ENCODE peak calls at places on chromosome 7, in eight cellular contexts. X is pancreas, O is psoas muscle, H is A673, W is AG09309, K is thyroid gland, D is fibroblast of mammary gland, A is fibroblast of pulmonary artery. N is an unnamed sample.

GRCh38 chr7:54788664-54789063 is 29.7 kb upstream of the SEC61G start:
- DNase-seq in X (no peak), D (peak; percentile 93), O (peak; percentile 25), K (peak; percentile 25), A (peak; percentile 88), H (peak; percentile 78), W (peak; percentile 68), N (peak; percentile 90)

GRCh38 chr7:2646680-2647571 is 15.1 kb downstream of the TTYH3 start:
- DNase-seq in H (no peak), A (no peak), K (no peak), D (no peak), O (no peak), W (no peak), X (no peak), N (no peak)

GRCh38 chr7:120344276-120344675 is 71.3 kb downstream of the KCND2 start:
- DNase-seq in O (no peak), K (no peak), X (no peak), D (peak; percentile 24), A (peak; percentile 51), H (no peak), W (no peak), N (peak; percentile 56)

GRCh38 chr7:47941136-47941844 is 7.0 kb downstream of the PKD1L1 start:
- DNase-seq in H (peak; percentile 35), K (no peak), X (no peak), W (peak; percentile 40), A (peak; percentile 82), D (peak; percentile 87), O (peak; percentile 52), N (peak; percentile 86)

GRCh38 chr7:27180431-27181175 is 4.4 kb downstream of the HOXA11 start:
- DNase-seq in O (no peak), H (no peak), D (no peak), K (no peak), W (no peak), X (peak; percentile 52), A (no peak), N (no peak)

GRCh38 chr7:96823274-96823673 is 113.6 kb upstream of the SEM1 start:
- DNase-seq in O (no peak), W (no peak), X (no peak), H (peak; percentile 77), A (peak; percentile 5), D (peak; percentile 79), K (no peak), N (peak; percentile 31)

GRCh38 chr7:91288208-91288824 is 24.1 kb downstream of the FZD1 start:
- DNase-seq in A (peak; percentile 43), O (peak; percentile 16), K (peak; percentile 29), W (no peak), D (peak; percentile 37), X (peak; percentile 65), H (peak; percentile 71), N (no peak)

GRCh38 chr7:111639894-111640293 is 77.6 kb upstream of the IMMP2L start:
- DNase-seq in D (peak; percentile 87), A (peak; percentile 73), O (no peak), W (no peak), H (peak; percentile 50), K (no peak), X (no peak), N (peak; percentile 94)

GRCh38 chr7:11404355-11404754 is 427.6 kb downstream of the THSD7A start:
- DNase-seq in X (no peak), K (no peak), W (no peak), A (no peak), H (no peak), O (no peak), D (no peak), N (no peak)

GRCh38 chr7:108157606-108158330 is 27.6 kb upstream of the LAMB4 start:
- DNase-seq in D (no peak), W (no peak), A (no peak), O (no peak), K (no peak), X (no peak), H (no peak), N (no peak)

GRCh38 chr7:103521917-103522316 is 75.9 kb upstream of the SLC26A5 start:
- DNase-seq in X (no peak), W (no peak), K (no peak), O (no peak), H (no peak), A (no peak), D (no peak), N (no peak)

GRCh38 chr7:84939888-84940287 is 247.0 kb downstream of the SEMA3D start:
- DNase-seq in H (no peak), D (no peak), W (no peak), A (no peak), O (peak; percentile 5), X (peak; percentile 52), K (no peak), N (no peak)

GRCh38 chr7:130891254-130892094 is 157.5 kb upstream of the KLF14 start:
- DNase-seq in A (peak; percentile 94), H (peak; percentile 84), D (peak; percentile 98), W (peak; percentile 85), O (peak; percentile 63), K (peak; percentile 91), X (no peak), N (peak; percentile 98)

GRCh38 chr7:38040831-38041230 is 120.4 kb downstream of the EPDR1 start:
- DNase-seq in D (peak; percentile 54), X (no peak), O (no peak), A (no peak), K (no peak), W (no peak), H (no peak), N (no peak)

GRCh38 chr7:30911561-30911969 is at the start of gene AQP1:
- DNase-seq in A (peak; percentile 58), X (peak; percentile 78), H (peak; percentile 14), K (peak; percentile 19), O (peak; percentile 65), W (no peak), D (no peak), N (peak; percentile 38)

GRCh38 chr7:116499168-116500070 is at the start of gene CAV2:
- DNase-seq in H (peak; percentile 93), O (peak; percentile 71), K (peak; percentile 82), W (no peak), X (peak; percentile 88), A (peak; percentile 53), D (peak; percentile 31), N (peak; percentile 39)

GRCh38 chr7:76003351-76003750 is 9.0 kb upstream of the TMEM120A start:
- DNase-seq in O (no peak), W (no peak), D (no peak), A (no peak), H (no peak), K (no peak), X (no peak), N (no peak)

GRCh38 chr7:155352076-155352752 is 54.5 kb downstream of the INSIG1 start:
- DNase-seq in D (no peak), A (no peak), W (no peak), H (no peak), X (peak; percentile 39), K (no peak), O (no peak), N (no peak)

GRCh38 chr7:35749548-35749947 is 51.3 kb upstream of the SEPTIN7 start:
- DNase-seq in O (no peak), D (peak; percentile 3), K (no peak), W (no peak), H (no peak), X (no peak), A (peak; percentile 77), N (peak; percentile 86)

GRCh38 chr7:75650671-75651070 is 88.1 kb downstream of the HIP1 start:
- DNase-seq in K (peak; percentile 41), X (peak; percentile 63), A (no peak), O (peak; percentile 34), W (no peak), D (no peak), H (no peak), N (no peak)

GRCh38 chr7:142790565-142790964 is 19.8 kb downstream of the PRSS2 start:
- DNase-seq in A (no peak), D (no peak), K (no peak), X (no peak), W (no peak), H (no peak), O (no peak), N (no peak)

GRCh38 chr7:128021361-128021760 is 9.9 kb downstream of the LRRC4 start:
- DNase-seq in D (peak; percentile 52), X (no peak), K (no peak), W (no peak), A (no peak), O (no peak), H (no peak), N (no peak)

GRCh38 chr7:128019330-128019729 is 11.9 kb downstream of the LRRC4 start:
- DNase-seq in D (no peak), O (no peak), A (no peak), K (no peak), X (no peak), H (no peak), W (no peak), N (no peak)

GRCh38 chr7:128017460-128017859 is 13.8 kb downstream of the LRRC4 start:
- DNase-seq in W (no peak), K (peak; percentile 17), O (no peak), D (no peak), A (no peak), H (no peak), X (no peak), N (no peak)

GRCh38 chr7:128017880-128018845 is 13.1 kb downstream of the LRRC4 start:
- DNase-seq in D (no peak), O (no peak), A (peak; percentile 27), H (no peak), K (peak; percentile 55), W (no peak), X (no peak), N (peak; percentile 50)

GRCh38 chr7:128020161-128020560 is 11.1 kb downstream of the LRRC4 start:
- DNase-seq in K (no peak), H (peak; percentile 52), O (no peak), A (no peak), W (no peak), D (no peak), X (no peak), N (no peak)
- TF ChIP-seq CTCF in K (no peak), H (peak; percentile 60), O (no peak), A (peak; percentile 13), W (peak; percentile 29), D (peak; percentile 36), X (no peak), N (peak; percentile 17)

GRCh38 chr7:43650457-43651052 is 67.6 kb downstream of the STK17A start:
- DNase-seq in O (no peak), D (peak; percentile 69), X (no peak), K (no peak), W (peak; percentile 69), H (peak; percentile 24), A (peak; percentile 69), N (peak; percentile 73)
- H3K4me3 ChIP-seq in O (no peak overlapping the region), D (no peak overlapping the region), X (no peak overlapping the region), K (no peak overlapping the region), W (no peak overlapping the region), H (no peak overlapping the region), A (no peak overlapping the region), N (peak overlapping the region; percentile 14)

DNA sequence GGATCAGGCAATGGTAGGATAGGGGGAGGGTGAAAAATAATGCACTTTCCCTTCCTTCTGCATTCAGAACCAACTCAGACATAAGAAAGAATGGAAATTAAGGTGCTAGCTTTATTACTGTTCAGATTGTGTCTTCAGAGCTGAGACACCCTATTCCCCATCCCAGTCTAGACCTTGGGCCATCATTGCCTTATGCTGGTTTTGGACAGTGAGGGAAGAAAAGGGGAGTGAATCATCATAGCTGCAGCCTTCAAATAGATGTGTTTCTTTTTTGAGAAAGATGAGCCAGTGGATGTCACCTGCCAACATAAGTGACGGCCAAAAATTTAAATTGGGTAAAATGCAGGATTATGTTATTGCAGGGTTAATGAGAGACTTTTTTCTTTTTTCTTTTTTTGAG is 27.0 kb upstream of the TOMM7 start:
- DNase-seq in X (no peak), K (no peak), W (no peak), D (no peak), A (no peak), H (no peak), O (no peak), N (no peak)
- TF ChIP-seq CTCF in X (no peak), K (no peak), W (no peak), D (no peak), A (no peak), H (no peak), O (no peak), N (no peak)

GRCh38 chr7:46738713-46739220 is 817.7 kb upstream of the IGFBP3 start:
- DNase-seq in K (no peak), X (no peak), O (no peak), D (peak; percentile 17), W (no peak), H (no peak), A (no peak), N (no peak)
- H3K4me3 ChIP-seq in K (no peak overlapping the region), X (no peak overlapping the region), O (no peak overlapping the region), D (no peak overlapping the region), W (no peak overlapping the region), H (no peak overlapping the region), A (no peak overlapping the region), N (no peak overlapping the region)

N was measured in fibroblast of the aortic adventitia.